ENCODE peak calls at places on chromosomes 12 and 14, in nine cellular contexts. One of them, this sample, is unnamed.

GRCh38 chr14:55701638-55702037 is 121.6 kb downstream of the KTN1 start:
- DNase-seq in foreskin fibroblast: peak
- DNase-seq in AG04450: no peak
- DNase-seq in CD8-positive, alpha-beta T cell: no peak
- DNase-seq in lower leg skin: no peak
- DNase-seq in NB4: no peak
- DNase-seq in colonic mucosa: no peak
- DNase-seq in dorsolateral prefrontal cortex: no peak
- DNase-seq in ovary: no peak
- DNase-seq in this sample: no peak

GRCh38 chr12:124655317-124656213 is 88.2 kb upstream of the NCOR2 start:
- DNase-seq in AG04450: peak
- DNase-seq in ovary: peak
- DNase-seq in colonic mucosa: peak
- DNase-seq in foreskin fibroblast: peak
- DNase-seq in lower leg skin: peak
- DNase-seq in CD8-positive, alpha-beta T cell: no peak
- DNase-seq in NB4: peak
- DNase-seq in dorsolateral prefrontal cortex: peak
- DNase-seq in this sample: peak

GRCh38 chr12:130961921-130962326 is 8.2 kb downstream of the ADGRD1 start:
- DNase-seq in colonic mucosa: no peak
- DNase-seq in dorsolateral prefrontal cortex: no peak
- DNase-seq in NB4: no peak
- DNase-seq in AG04450: no peak
- DNase-seq in ovary: no peak
- DNase-seq in lower leg skin: no peak
- DNase-seq in foreskin fibroblast: no peak
- DNase-seq in CD8-positive, alpha-beta T cell: no peak
- DNase-seq in this sample: no peak

GRCh38 chr12:120630139-120630895 is 10.1 kb upstream of the CABP1 start:
- DNase-seq in lower leg skin: no peak
- DNase-seq in AG04450: no peak
- DNase-seq in foreskin fibroblast: no peak
- DNase-seq in CD8-positive, alpha-beta T cell: no peak
- DNase-seq in dorsolateral prefrontal cortex: peak
- DNase-seq in ovary: no peak
- DNase-seq in NB4: no peak
- DNase-seq in colonic mucosa: no peak
- DNase-seq in this sample: no peak

GRCh38 chr14:42944284-42944683 is 1337.6 kb downstream of the LRFN5 start:
- DNase-seq in dorsolateral prefrontal cortex: no peak
- DNase-seq in ovary: no peak
- DNase-seq in lower leg skin: no peak
- DNase-seq in foreskin fibroblast: peak
- DNase-seq in CD8-positive, alpha-beta T cell: no peak
- DNase-seq in AG04450: peak
- DNase-seq in colonic mucosa: no peak
- DNase-seq in NB4: no peak
- DNase-seq in this sample: no peak

GRCh38 chr14:20652996-20653975 is 11.8 kb upstream of the OR6S1 start:
- DNase-seq in colonic mucosa: peak
- DNase-seq in ovary: no peak
- DNase-seq in CD8-positive, alpha-beta T cell: no peak
- DNase-seq in AG04450: no peak
- DNase-seq in NB4: peak
- DNase-seq in lower leg skin: no peak
- DNase-seq in dorsolateral prefrontal cortex: no peak
- DNase-seq in foreskin fibroblast: peak
- DNase-seq in this sample: no peak

GRCh38 chr12:2553388-2554126 is 241.2 kb upstream of the FKBP4 start:
- DNase-seq in colonic mucosa: no peak
- DNase-seq in AG04450: no peak
- DNase-seq in NB4: peak
- DNase-seq in ovary: no peak
- DNase-seq in foreskin fibroblast: no peak
- DNase-seq in dorsolateral prefrontal cortex: no peak
- DNase-seq in CD8-positive, alpha-beta T cell: no peak
- DNase-seq in lower leg skin: no peak
- DNase-seq in this sample: no peak

GRCh38 chr12:77343291-77343690 is 277.9 kb upstream of the E2F7 start:
- DNase-seq in foreskin fibroblast: peak
- DNase-seq in dorsolateral prefrontal cortex: no peak
- DNase-seq in ovary: no peak
- DNase-seq in lower leg skin: no peak
- DNase-seq in CD8-positive, alpha-beta T cell: no peak
- DNase-seq in AG04450: no peak
- DNase-seq in colonic mucosa: no peak
- DNase-seq in NB4: no peak
- DNase-seq in this sample: no peak

GRCh38 chr12:116551952-116552749 is 7.0 kb upstream of the MAP1LC3B2 start:
- DNase-seq in dorsolateral prefrontal cortex: no peak
- DNase-seq in foreskin fibroblast: peak
- DNase-seq in ovary: no peak
- DNase-seq in colonic mucosa: no peak
- DNase-seq in AG04450: no peak
- DNase-seq in lower leg skin: no peak
- DNase-seq in NB4: peak
- DNase-seq in CD8-positive, alpha-beta T cell: no peak
- DNase-seq in this sample: no peak

GRCh38 chr12:90261283-90261682 is 552.6 kb upstream of the ATP2B1 start:
- DNase-seq in foreskin fibroblast: no peak
- DNase-seq in NB4: no peak
- DNase-seq in lower leg skin: no peak
- DNase-seq in ovary: no peak
- DNase-seq in CD8-positive, alpha-beta T cell: no peak
- DNase-seq in AG04450: no peak
- DNase-seq in dorsolateral prefrontal cortex: no peak
- DNase-seq in colonic mucosa: no peak
- DNase-seq in this sample: no peak

GRCh38 chr14:73589128-73589527 is 2.5 kb upstream of the ACOT4 start:
- DNase-seq in lower leg skin: no peak
- DNase-seq in foreskin fibroblast: no peak
- DNase-seq in CD8-positive, alpha-beta T cell: no peak
- DNase-seq in ovary: no peak
- DNase-seq in colonic mucosa: no peak
- DNase-seq in dorsolateral prefrontal cortex: no peak
- DNase-seq in AG04450: no peak
- DNase-seq in NB4: no peak
- DNase-seq in this sample: no peak

GRCh38 chr12:20696181-20696580 is 1.0 kb downstream of the SLCO1C1 start:
- DNase-seq in NB4: no peak
- DNase-seq in CD8-positive, alpha-beta T cell: no peak
- DNase-seq in AG04450: no peak
- DNase-seq in foreskin fibroblast: no peak
- DNase-seq in colonic mucosa: no peak
- DNase-seq in lower leg skin: no peak
- DNase-seq in dorsolateral prefrontal cortex: no peak
- DNase-seq in ovary: no peak
- DNase-seq in this sample: no peak

GRCh38 chr12:117911347-117911746 is 57.4 kb downstream of the KSR2 start:
- DNase-seq in ovary: no peak
- DNase-seq in foreskin fibroblast: no peak
- DNase-seq in dorsolateral prefrontal cortex: no peak
- DNase-seq in colonic mucosa: no peak
- DNase-seq in lower leg skin: no peak
- DNase-seq in CD8-positive, alpha-beta T cell: no peak
- DNase-seq in NB4: no peak
- DNase-seq in AG04450: no peak
- DNase-seq in this sample: no peak

GRCh38 chr12:117908411-117908810 is 60.4 kb downstream of the KSR2 start:
- DNase-seq in colonic mucosa: no peak
- DNase-seq in lower leg skin: no peak
- DNase-seq in ovary: no peak
- DNase-seq in AG04450: no peak
- DNase-seq in dorsolateral prefrontal cortex: no peak
- DNase-seq in NB4: no peak
- DNase-seq in CD8-positive, alpha-beta T cell: no peak
- DNase-seq in foreskin fibroblast: no peak
- DNase-seq in this sample: no peak

GRCh38 chr12:117903441-117903840 is 65.3 kb downstream of the KSR2 start:
- DNase-seq in ovary: no peak
- DNase-seq in lower leg skin: no peak
- DNase-seq in CD8-positive, alpha-beta T cell: no peak
- DNase-seq in colonic mucosa: no peak
- DNase-seq in AG04450: no peak
- DNase-seq in foreskin fibroblast: no peak
- DNase-seq in NB4: no peak
- DNase-seq in dorsolateral prefrontal cortex: no peak
- DNase-seq in this sample: no peak

GRCh38 chr12:117904051-117904450 is 64.7 kb downstream of the KSR2 start:
- DNase-seq in dorsolateral prefrontal cortex: no peak
- DNase-seq in CD8-positive, alpha-beta T cell: no peak
- DNase-seq in ovary: no peak
- DNase-seq in colonic mucosa: no peak
- DNase-seq in AG04450: no peak
- DNase-seq in lower leg skin: no peak
- DNase-seq in foreskin fibroblast: no peak
- DNase-seq in NB4: no peak
- DNase-seq in this sample: no peak

GRCh38 chr12:117907108-117907689 is 61.6 kb downstream of the KSR2 start:
- DNase-seq in foreskin fibroblast: no peak
- DNase-seq in dorsolateral prefrontal cortex: no peak
- DNase-seq in CD8-positive, alpha-beta T cell: no peak
- DNase-seq in lower leg skin: no peak
- DNase-seq in AG04450: no peak
- DNase-seq in NB4: no peak
- DNase-seq in colonic mucosa: no peak
- DNase-seq in ovary: no peak
- DNase-seq in this sample: no peak
- TF ChIP-seq CTCF in foreskin fibroblast: no peak
- TF ChIP-seq CTCF in dorsolateral prefrontal cortex: no peak
- TF ChIP-seq CTCF in CD8-positive, alpha-beta T cell: no peak
- TF ChIP-seq CTCF in lower leg skin: no peak
- TF ChIP-seq CTCF in AG04450: no peak
- TF ChIP-seq CTCF in NB4: no peak
- TF ChIP-seq CTCF in colonic mucosa: no peak
- TF ChIP-seq CTCF in ovary: no peak
- TF ChIP-seq CTCF in this sample: no peak

GRCh38 chr12:6667559-6668210 is 4.8 kb upstream of the ING4 start:
- DNase-seq in CD8-positive, alpha-beta T cell: no peak
- DNase-seq in foreskin fibroblast: no peak
- DNase-seq in lower leg skin: no peak
- DNase-seq in AG04450: no peak
- DNase-seq in dorsolateral prefrontal cortex: no peak
- DNase-seq in NB4: no peak
- DNase-seq in ovary: no peak
- DNase-seq in colonic mucosa: no peak
- DNase-seq in this sample: no peak
- TF ChIP-seq CTCF in CD8-positive, alpha-beta T cell: no peak
- TF ChIP-seq CTCF in foreskin fibroblast: peak
- TF ChIP-seq CTCF in lower leg skin: no peak
- TF ChIP-seq CTCF in AG04450: no peak
- TF ChIP-seq CTCF in dorsolateral prefrontal cortex: no peak
- TF ChIP-seq CTCF in NB4: no peak
- TF ChIP-seq CTCF in ovary: no peak
- TF ChIP-seq CTCF in colonic mucosa: peak
- TF ChIP-seq CTCF in this sample: no peak

GRCh38 chr14:64190974-64191502 is 103.1 kb downstream of the ESR2 start:
- DNase-seq in ovary: no peak
- DNase-seq in AG04450: no peak
- DNase-seq in colonic mucosa: no peak
- DNase-seq in CD8-positive, alpha-beta T cell: no peak
- DNase-seq in lower leg skin: no peak
- DNase-seq in foreskin fibroblast: no peak
- DNase-seq in NB4: no peak
- DNase-seq in dorsolateral prefrontal cortex: no peak
- DNase-seq in this sample: no peak

GRCh38 chr14:64185184-64185583 is 109.0 kb downstream of the ESR2 start:
- DNase-seq in AG04450: no peak
- DNase-seq in ovary: no peak
- DNase-seq in NB4: no peak
- DNase-seq in lower leg skin: no peak
- DNase-seq in CD8-positive, alpha-beta T cell: no peak
- DNase-seq in colonic mucosa: no peak
- DNase-seq in dorsolateral prefrontal cortex: no peak
- DNase-seq in foreskin fibroblast: no peak
- DNase-seq in this sample: no peak

GRCh38 chr14:64184103-64184729 is 110.0 kb downstream of the ESR2 start:
- DNase-seq in foreskin fibroblast: no peak
- DNase-seq in lower leg skin: no peak
- DNase-seq in ovary: no peak
- DNase-seq in NB4: no peak
- DNase-seq in CD8-positive, alpha-beta T cell: no peak
- DNase-seq in colonic mucosa: no peak
- DNase-seq in AG04450: no peak
- DNase-seq in dorsolateral prefrontal cortex: no peak
- DNase-seq in this sample: no peak

GRCh38 chr14:64186231-64187129 is 107.7 kb downstream of the ESR2 start:
- DNase-seq in AG04450: no peak
- DNase-seq in dorsolateral prefrontal cortex: no peak
- DNase-seq in CD8-positive, alpha-beta T cell: no peak
- DNase-seq in ovary: peak
- DNase-seq in foreskin fibroblast: no peak
- DNase-seq in colonic mucosa: no peak
- DNase-seq in NB4: no peak
- DNase-seq in lower leg skin: no peak
- DNase-seq in this sample: no peak

DNA sequence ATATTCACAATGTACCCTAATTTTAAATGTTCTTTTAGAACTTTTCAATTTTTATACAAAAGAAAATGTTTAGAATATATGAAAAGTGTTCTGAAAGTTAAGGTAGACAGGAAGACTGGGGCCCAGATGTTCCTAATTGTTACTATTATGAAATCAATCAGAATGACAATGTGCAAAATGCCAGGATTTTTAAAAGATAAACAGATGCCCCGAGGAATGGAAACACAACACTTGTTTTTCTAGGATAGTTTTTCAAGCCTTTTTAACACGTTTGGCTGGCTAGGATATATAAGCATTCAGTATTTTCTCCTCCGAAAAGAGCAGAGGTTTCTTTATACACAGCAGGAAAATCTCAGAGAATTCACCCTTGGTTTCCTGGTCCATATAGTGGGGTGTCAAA is 106.8 kb downstream of the ESR2 start:
- DNase-seq in foreskin fibroblast: no peak
- DNase-seq in dorsolateral prefrontal cortex: no peak
- DNase-seq in colonic mucosa: no peak
- DNase-seq in NB4: no peak
- DNase-seq in CD8-positive, alpha-beta T cell: no peak
- DNase-seq in lower leg skin: no peak
- DNase-seq in ovary: no peak
- DNase-seq in AG04450: no peak
- DNase-seq in this sample: no peak
- TF ChIP-seq CTCF in foreskin fibroblast: no peak
- TF ChIP-seq CTCF in dorsolateral prefrontal cortex: no peak
- TF ChIP-seq CTCF in colonic mucosa: no peak
- TF ChIP-seq CTCF in NB4: no peak
- TF ChIP-seq CTCF in CD8-positive, alpha-beta T cell: no peak
- TF ChIP-seq CTCF in lower leg skin: no peak
- TF ChIP-seq CTCF in ovary: no peak
- TF ChIP-seq CTCF in AG04450: no peak
- TF ChIP-seq CTCF in this sample: no peak

DNA sequence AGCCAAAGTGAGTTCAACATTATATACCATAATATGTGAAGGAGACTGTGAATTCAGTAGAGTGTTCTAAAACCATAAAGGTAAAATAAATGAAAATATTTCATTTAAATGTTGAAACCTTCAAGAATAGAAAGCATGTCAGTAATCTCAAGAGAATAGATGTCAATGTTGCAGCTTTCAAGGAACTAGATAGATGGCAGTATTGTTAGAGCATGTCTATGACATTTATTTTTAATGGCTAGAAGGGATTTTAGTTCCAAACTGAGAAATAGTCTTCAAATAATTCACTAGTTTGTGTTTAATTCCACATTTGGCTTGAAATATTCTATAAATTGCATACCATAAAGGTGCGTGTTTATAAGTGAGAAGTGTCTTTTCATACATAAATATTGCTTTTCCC is 326.5 kb downstream of the FLRT2 start:
- DNase-seq in CD8-positive, alpha-beta T cell: no peak
- DNase-seq in AG04450: no peak
- DNase-seq in colonic mucosa: no peak
- DNase-seq in ovary: no peak
- DNase-seq in foreskin fibroblast: no peak
- DNase-seq in dorsolateral prefrontal cortex: no peak
- DNase-seq in lower leg skin: no peak
- DNase-seq in NB4: no peak
- DNase-seq in this sample: no peak
- TF ChIP-seq CTCF in CD8-positive, alpha-beta T cell: peak
- TF ChIP-seq CTCF in AG04450: no peak
- TF ChIP-seq CTCF in colonic mucosa: no peak
- TF ChIP-seq CTCF in ovary: no peak
- TF ChIP-seq CTCF in foreskin fibroblast: no peak
- TF ChIP-seq CTCF in dorsolateral prefrontal cortex: peak
- TF ChIP-seq CTCF in lower leg skin: no peak
- TF ChIP-seq CTCF in NB4: no peak
- TF ChIP-seq CTCF in this sample: peak

This sample was measured in type B pancreatic cell.